ENCODE peak calls at places on chromosomes 11 and 22, in eight cellular contexts. K is SK-N-SH, R is K562, E is HepG2, X is sigmoid colon, N is transverse colon, L is suprapubic skin, F is H1. T is an unnamed sample.

GRCh38 chr22:50684501-50684900 is 11.9 kb downstream of the SHANK3 start:
- DNase-seq in K (peak; percentile 11), R (no peak), E (no peak), X (no peak), N (no peak), L (no peak), F (no peak), T (peak; percentile 19)

GRCh38 chr22:21642584-21643448 is 714 bp downstream of the SDF2L1 start:
- DNase-seq in K (peak; percentile 71), R (peak; percentile 95), E (peak; percentile 62), X (no peak), N (peak; percentile 71), L (no peak), F (peak; percentile 84), T (peak; percentile 57)

GRCh38 chr11:115226556-115226955 is 277.7 kb downstream of the CADM1 start:
- DNase-seq in K (no peak), R (no peak), E (peak; percentile 39), X (no peak), N (no peak), L (no peak), F (peak; percentile 53), T (no peak)

GRCh38 chr11:121661796-121662508 is 209.2 kb upstream of the SORL1-AS1 start:
- DNase-seq in K (no peak), R (no peak), E (no peak), X (no peak), N (no peak), L (no peak), F (no peak), T (no peak)

GRCh38 chr11:31509017-31509411 is 408 bp downstream of the IMMP1L start:
- DNase-seq in K (no peak), R (no peak), E (peak; percentile 6), X (no peak), N (no peak), L (no peak), F (no peak), T (no peak)

GRCh38 chr11:102007567-102008437 is 39.4 kb upstream of the CFAP300 start:
- DNase-seq in K (peak; percentile 39), R (peak; percentile 36), E (peak; percentile 88), X (no peak), N (peak; percentile 60), L (no peak), F (no peak), T (peak; percentile 50)

GRCh38 chr11:44133335-44133946 is 38.0 kb downstream of the EXT2 start:
- DNase-seq in K (peak; percentile 43), R (peak; percentile 32), E (peak; percentile 17), X (no peak), N (no peak), L (no peak), F (no peak), T (no peak)

GRCh38 chr11:68383976-68384501 is 71.6 kb downstream of the LRP5 start:
- DNase-seq in K (peak; percentile 87), R (peak; percentile 79), E (peak; percentile 43), X (peak; percentile 83), N (peak; percentile 75), L (no peak), F (peak; percentile 98), T (peak; percentile 71)

GRCh38 chr11:96187779-96188624 is 155.0 kb downstream of the MAML2 start:
- DNase-seq in K (no peak), R (no peak), E (peak; percentile 47), X (no peak), N (no peak), L (no peak), F (no peak), T (no peak)

GRCh38 chr22:50507991-50508884 is at the start of gene NCAPH2:
- DNase-seq in K (peak; percentile 100), R (peak; percentile 74), E (peak; percentile 89), X (peak; percentile 98), N (peak; percentile 97), L (peak; percentile 97), F (peak; percentile 99), T (peak; percentile 98)

GRCh38 chr11:47391077-47391583 is 12.8 kb upstream of the SPI1 start:
- DNase-seq in K (no peak), R (no peak), E (no peak), X (peak; percentile 77), N (no peak), L (peak; percentile 74), F (no peak), T (no peak)
- TF ChIP-seq EP300 in K (no peak), R (no peak), E (no peak), X (no peak), N (no peak), L (no peak), F (no peak), T (no peak)

DNA sequence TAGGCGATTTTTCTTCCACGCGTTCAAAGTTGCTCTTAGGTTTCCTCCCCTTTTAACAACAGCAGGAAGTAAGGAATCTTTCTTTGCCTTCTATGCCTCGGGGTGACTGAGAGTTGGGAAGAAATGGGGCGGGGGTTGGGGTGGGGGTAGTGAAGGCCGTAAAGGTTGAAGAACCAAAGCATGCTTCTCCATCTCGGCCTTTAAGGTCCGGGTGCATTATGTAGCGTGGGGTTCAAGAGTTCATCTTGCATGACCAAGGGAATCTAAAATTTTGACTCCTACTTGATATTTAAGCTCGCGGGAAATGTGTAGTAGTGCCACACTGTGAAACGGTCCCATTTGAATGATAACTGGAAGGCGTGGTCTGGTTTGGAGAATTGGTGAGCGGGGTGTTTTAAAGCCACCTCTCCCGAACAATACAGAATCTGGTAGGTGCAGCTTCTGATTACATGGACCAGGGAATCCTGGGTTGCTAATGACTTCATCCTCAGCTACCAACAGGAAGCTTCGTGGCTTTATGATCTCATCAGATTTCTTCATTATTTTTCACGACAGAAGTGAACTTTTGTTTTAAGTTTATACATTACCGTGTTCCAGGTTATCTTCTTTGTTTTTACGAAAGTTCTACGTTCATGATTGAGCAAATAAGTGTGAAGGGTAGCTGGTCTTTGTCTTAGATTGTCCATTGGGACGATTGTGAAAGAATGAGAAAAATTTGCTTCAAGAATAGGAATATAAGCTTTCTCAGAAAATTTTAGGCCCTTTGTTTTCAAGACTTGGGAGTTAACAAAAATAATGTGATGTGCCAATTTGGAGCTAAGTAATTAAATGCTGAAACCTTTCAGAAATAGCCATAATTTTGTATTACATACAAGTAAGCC is 1.6 kb downstream of the QSER1 start:
- DNase-seq in K (peak; percentile 72), R (peak; percentile 25), E (peak; percentile 81), X (no peak), N (peak; percentile 41), L (no peak), F (no peak), T (no peak)
- TF ChIP-seq POLR2AphosphoS5 in K (peak; percentile 69), R (peak; percentile 89), E (peak; percentile 66), X (peak; percentile 56), N (peak; percentile 17), L (no peak), F (peak; percentile 81), T (peak; percentile 26)

DNA sequence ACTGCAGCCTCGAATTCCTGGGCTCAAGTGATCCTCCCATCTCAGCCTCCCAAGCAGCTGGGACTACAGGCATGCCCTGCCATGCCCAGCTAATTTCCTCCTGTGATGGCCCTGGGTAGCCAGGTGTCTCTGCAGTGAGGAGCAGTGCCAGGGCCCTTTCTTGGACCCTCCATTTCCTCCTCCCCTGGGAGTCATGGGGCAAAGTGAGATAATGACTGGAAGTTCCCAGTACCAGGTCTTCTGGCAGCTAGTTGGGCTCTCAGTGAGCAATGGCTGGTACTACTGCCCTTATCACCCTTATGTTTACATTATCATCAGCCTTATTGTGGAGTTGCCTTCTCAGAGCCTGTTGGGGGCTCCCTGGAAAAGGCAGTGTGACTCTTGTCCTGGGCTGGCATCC is 17.6 kb downstream of the DAGLA start:
- DNase-seq in K (no peak), R (no peak), E (no peak), X (no peak), N (no peak), L (no peak), F (no peak), T (no peak)
- TF ChIP-seq EP300 in K (no peak), R (no peak), E (no peak), X (no peak), N (no peak), L (no peak), F (no peak), T (no peak)

GRCh38 chr11:73178092-73178539 is 36.0 kb upstream of the FCHSD2 start:
- DNase-seq in K (peak; percentile 86), R (peak; percentile 68), E (peak; percentile 73), X (peak; percentile 91), N (peak; percentile 84), L (peak; percentile 88), F (peak; percentile 81), T (peak; percentile 82)
- TF ChIP-seq POLR2AphosphoS5 in K (no peak), R (no peak), E (no peak), X (no peak), N (no peak), L (no peak), F (no peak), T (no peak)

DNA sequence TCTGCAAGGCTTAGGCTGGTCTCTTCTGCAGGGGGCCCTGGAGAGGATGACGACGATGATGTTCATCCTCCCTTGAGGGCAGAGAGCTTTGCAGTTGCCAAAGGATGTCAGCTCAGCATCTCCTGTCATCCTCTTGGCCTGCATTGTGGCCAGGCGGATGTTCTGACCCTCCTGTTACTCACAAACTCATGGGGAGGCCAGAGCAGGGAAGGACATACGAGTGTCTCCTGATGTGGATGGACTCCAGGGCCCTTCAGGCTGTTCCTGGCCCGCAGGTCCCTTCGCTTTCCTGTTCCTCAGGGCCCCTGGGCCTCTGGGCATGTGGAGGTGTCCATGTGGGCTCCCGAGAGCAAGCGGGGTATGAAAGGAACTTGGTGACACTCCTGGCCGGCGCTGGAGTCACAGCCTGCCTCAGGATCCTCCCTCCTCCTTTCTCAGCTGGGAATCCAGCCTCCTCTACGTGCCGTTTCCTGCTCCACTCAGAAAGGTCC is 8.5 kb downstream of the ADORA2A start:
- DNase-seq in K (peak; percentile 13), R (no peak), E (no peak), X (peak; percentile 46), N (no peak), L (peak; percentile 50), F (no peak), T (no peak)
- TF ChIP-seq EP300 in K (no peak), R (no peak), E (no peak), X (no peak), N (no peak), L (no peak), F (no peak), T (no peak)